ENCODE peak calls at places on chromosomes 5 and 9, in six cellular contexts. A, R, L, J, M and U are unnamed samples.

GRCh38 chr9:4828776-4829175 is 36.0 kb downstream of the RCL1 start:
- DNase-seq in A (peak; percentile 56), R (no peak), L (no peak), J (no peak), M (no peak), U (no peak)

GRCh38 chr9:38004809-38005560 is 64.0 kb downstream of the SHB start:
- DNase-seq in A (no peak), R (no peak), L (no peak), J (no peak), M (no peak), U (no peak)

GRCh38 chr5:14547660-14548059 is 33.9 kb upstream of the OTULINL start:
- DNase-seq in A (no peak), R (no peak), L (no peak), J (no peak), M (no peak), U (no peak)

GRCh38 chr5:58325950-58326500 is 133.9 kb downstream of the PLK2 start:
- DNase-seq in A (no peak), R (no peak), L (no peak), J (peak; percentile 30), M (no peak), U (no peak)

GRCh38 chr9:21326526-21327139 is 8.6 kb downstream of the KLHL9 start:
- DNase-seq in A (peak; percentile 51), R (no peak), L (no peak), J (peak; percentile 65), M (no peak), U (no peak)

GRCh38 chr5:32283539-32284377 is 29.0 kb downstream of the MTMR12 start:
- DNase-seq in A (peak; percentile 67), R (no peak), L (no peak), J (no peak), M (no peak), U (no peak)

GRCh38 chr9:19408316-19408692 is 505 bp upstream of the ACER2 start:
- DNase-seq in A (no peak), R (peak; percentile 59), L (peak; percentile 71), J (no peak), M (no peak), U (peak; percentile 67)

GRCh38 chr5:127997131-127997775 is 86.3 kb upstream of the SLC12A2 start:
- DNase-seq in A (no peak), R (no peak), L (no peak), J (no peak), M (no peak), U (no peak)

GRCh38 chr5:1737790-1738405 is 61.7 kb downstream of the MRPL36 start:
- DNase-seq in A (peak; percentile 5), R (no peak), L (no peak), J (peak; percentile 54), M (peak; percentile 49), U (no peak)

DNA sequence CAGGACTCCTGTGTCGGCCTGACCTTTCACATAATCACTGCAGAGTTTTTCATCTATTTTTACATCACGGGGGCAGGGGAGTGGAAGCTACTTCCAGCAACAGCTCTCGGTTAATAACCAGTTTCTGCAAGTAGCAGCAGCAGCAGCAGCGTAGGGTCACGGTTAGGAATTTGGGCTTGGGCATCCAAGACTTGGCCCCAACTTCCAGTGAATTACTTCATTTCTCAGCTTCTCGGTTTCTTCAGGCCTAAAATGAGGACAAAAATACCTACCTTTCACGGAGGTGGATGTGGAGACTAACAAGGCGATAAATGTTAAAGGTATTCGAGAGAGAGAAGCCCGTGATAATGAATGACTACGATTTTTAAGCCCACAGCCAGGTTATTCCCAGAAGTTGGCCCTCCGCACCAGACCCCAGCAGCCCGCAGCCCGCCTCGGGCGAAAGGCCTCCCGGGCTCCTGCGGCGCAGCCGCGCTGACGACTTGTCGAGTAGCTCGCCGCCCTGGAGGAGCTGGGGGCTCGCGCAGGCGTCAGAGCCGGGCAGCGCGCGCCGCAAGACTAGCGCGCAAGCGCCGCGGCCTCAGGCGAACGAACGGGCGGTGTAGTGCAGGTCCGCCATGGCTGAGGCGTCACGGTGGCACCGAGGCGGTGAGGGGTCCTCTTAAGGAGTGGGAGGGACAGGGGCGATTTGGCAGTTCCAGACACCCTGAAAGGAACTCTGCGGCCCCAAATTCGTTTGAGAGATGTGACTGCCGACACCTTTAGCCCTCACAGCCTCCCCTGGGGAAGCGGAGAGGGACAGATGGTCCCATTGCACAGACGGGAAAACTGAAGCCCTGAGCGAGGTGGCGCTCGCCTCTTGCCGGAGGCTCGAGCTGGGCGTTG is at the start of gene PKD2L2:
- DNase-seq in A (peak; percentile 87), R (peak; percentile 67), L (peak; percentile 88), J (peak; percentile 60), M (peak; percentile 62), U (peak; percentile 86)
- TF ChIP-seq CTCF in A (peak; percentile 5), R (no peak), L (peak; percentile 40), J (peak; percentile 8), M (no peak), U (no peak)

DNA sequence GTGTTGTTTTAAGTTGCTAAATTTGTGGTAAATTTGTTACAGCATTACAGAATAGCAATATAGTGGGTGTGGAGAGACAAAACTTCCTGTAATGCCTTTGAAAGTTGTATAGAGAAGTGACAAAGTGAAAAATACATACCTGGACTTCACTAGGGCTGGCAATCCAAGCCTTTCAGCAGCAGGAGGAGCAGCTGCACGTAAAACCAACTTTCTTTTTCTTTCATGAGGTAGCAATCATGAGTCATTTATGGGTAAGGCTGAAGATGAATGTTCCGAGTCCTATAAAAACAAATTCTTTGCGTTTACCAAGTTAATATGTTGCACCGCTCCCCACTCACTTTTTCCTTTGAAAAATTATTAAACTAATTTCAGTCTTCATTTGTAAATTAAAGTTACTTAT is 1138.2 kb downstream of the TAF11L14 start:
- DNase-seq in A (peak; percentile 56), R (no peak), L (no peak), J (peak; percentile 39), M (no peak), U (no peak)
- TF ChIP-seq CTCF in A (peak; percentile 67), R (no peak), L (no peak), J (no peak), M (no peak), U (no peak)

GRCh38 chr9:78904686-78905085 is 607.8 kb downstream of the PSAT1 start:
- DNase-seq in A (no peak), R (no peak), L (no peak), J (no peak), M (no peak), U (no peak)

GRCh38 chr9:78905387-78905786 is 608.5 kb downstream of the PSAT1 start:
- DNase-seq in A (no peak), R (no peak), L (no peak), J (no peak), M (no peak), U (no peak)

GRCh38 chr9:78903581-78903980 is 606.7 kb downstream of the PSAT1 start:
- DNase-seq in A (no peak), R (no peak), L (no peak), J (no peak), M (no peak), U (no peak)

GRCh38 chr9:78909566-78909965 is 612.6 kb downstream of the PSAT1 start:
- DNase-seq in A (peak; percentile 56), R (no peak), L (no peak), J (no peak), M (no peak), U (no peak)

DNA sequence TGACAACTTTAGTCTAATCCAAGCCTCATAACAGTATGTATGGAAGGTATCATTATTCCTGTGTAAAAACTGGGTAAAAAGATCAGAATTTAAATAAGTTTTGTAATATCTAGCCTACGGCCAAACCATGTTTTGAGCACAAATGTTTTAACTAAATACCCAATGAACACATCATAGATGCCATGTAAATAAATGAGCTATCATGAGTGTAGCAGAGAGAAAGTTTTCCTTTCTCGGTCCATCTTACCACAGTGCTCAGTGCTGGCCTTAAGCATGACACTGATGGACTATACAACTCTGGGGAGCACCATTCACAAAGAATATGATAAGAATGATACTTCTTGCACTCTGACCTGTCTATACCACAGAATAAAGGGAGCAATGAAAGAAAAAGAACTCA is 609.4 kb downstream of the PSAT1 start:
- DNase-seq in A (no peak), R (no peak), L (no peak), J (no peak), M (no peak), U (no peak)
- TF ChIP-seq CTCF in A (no peak), R (no peak), L (no peak), J (no peak), M (no peak), U (no peak)

DNA sequence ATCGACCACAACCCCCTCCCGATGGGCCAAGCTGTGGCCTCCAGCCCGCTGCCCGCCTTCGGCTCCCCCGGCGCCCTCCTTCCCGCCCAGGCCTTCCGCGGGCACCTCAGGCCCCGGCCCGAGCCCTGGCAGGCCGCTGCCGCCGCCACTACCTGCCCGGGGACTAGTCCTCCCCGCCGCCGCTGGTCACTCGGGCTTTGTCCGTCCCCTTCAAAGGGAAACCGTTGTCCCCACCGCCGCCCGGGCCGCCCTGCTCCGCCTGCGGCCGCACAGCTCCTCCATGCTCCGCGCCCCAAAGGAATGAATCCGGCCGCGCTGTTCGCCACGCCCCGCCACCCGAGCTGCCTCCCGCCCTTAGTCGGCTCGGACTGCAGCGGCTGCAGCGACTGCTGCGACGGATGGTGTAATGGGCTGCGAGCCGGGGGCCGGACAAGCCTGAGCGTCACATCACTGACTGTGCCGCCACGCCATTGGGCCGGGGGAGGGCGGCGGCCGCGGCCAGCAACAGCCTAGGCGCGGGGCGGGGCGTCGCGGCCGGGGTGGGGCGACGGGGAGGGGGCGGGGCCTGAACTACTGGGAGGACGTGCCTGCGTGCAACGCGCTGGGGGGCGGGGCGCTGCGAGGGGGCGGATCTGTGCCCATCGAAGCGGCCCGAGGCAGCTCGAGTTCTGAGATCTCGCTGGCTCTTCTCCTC is at the start of gene FEM1C:
- DNase-seq in A (peak; percentile 99), R (peak; percentile 97), L (peak; percentile 98), J (peak; percentile 98), M (peak; percentile 99), U (peak; percentile 99)
- TF ChIP-seq CTCF in A (no peak), R (no peak), L (no peak), J (no peak), M (no peak), U (no peak)

DNA sequence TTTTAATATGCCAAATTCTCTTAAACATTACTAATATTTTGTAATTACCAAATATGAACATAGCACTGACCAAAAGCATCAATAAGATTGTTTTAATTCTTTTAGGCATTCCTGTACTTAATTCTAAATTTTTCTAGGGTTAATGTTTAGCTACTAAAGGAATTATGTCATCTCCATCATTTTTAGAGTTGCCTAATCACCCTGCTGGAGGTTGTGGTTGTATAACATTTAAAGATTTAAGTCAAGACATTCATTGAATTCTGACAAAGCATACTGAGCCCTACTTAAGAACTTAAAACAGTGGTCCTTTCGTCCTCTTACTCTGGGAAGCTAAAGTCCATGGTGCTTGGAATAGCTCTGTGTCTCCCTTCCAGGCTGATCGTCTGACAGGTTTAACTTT is 28.1 kb upstream of the DAB2 start:
- DNase-seq in A (peak; percentile 56), R (no peak), L (no peak), J (no peak), M (no peak), U (no peak)
- TF ChIP-seq CTCF in A (no peak), R (no peak), L (no peak), J (no peak), M (no peak), U (no peak)

GRCh38 chr9:113934167-113934566 is 58.1 kb downstream of the ZNF618 start:
- DNase-seq in A (no peak), R (no peak), L (no peak), J (no peak), M (no peak), U (no peak)
- TF ChIP-seq CTCF in A (no peak), R (no peak), L (no peak), J (no peak), M (no peak), U (no peak)